ENCODE peak calls at places on chromosome X, in four cellular contexts. One of them, this sample, is unnamed.

GRCh38 chrX:57528670-57529255 is 63.0 kb upstream of the ZXDB start:
- DNase-seq in anterior cingulate cortex: no peak
- DNase-seq in cardiac muscle cell: peak; percentile 25
- DNase-seq in CD4-positive, alpha-beta T cell: no peak
- DNase-seq in this sample: no peak

GRCh38 chrX:153776611-153777045 is 4.2 kb upstream of the SRPK3 start:
- DNase-seq in anterior cingulate cortex: no peak
- DNase-seq in cardiac muscle cell: no peak
- DNase-seq in CD4-positive, alpha-beta T cell: no peak
- DNase-seq in this sample: no peak

GRCh38 chrX:83469551-83469950 is 38.5 kb upstream of the POU3F4 start:
- DNase-seq in anterior cingulate cortex: no peak
- DNase-seq in cardiac muscle cell: peak; percentile 50
- DNase-seq in CD4-positive, alpha-beta T cell: no peak
- DNase-seq in this sample: no peak

GRCh38 chrX:119292445-119292844 is 56.4 kb downstream of the PGRMC1 start:
- DNase-seq in anterior cingulate cortex: no peak
- DNase-seq in cardiac muscle cell: no peak
- DNase-seq in CD4-positive, alpha-beta T cell: no peak
- DNase-seq in this sample: no peak

GRCh38 chrX:105260291-105261043 is 40.0 kb upstream of the TEX13A start:
- DNase-seq in anterior cingulate cortex: no peak
- DNase-seq in cardiac muscle cell: no peak
- DNase-seq in CD4-positive, alpha-beta T cell: no peak
- DNase-seq in this sample: no peak

GRCh38 chrX:143854006-143854405 is 29.9 kb upstream of the UBE2NL start:
- DNase-seq in anterior cingulate cortex: no peak
- DNase-seq in cardiac muscle cell: no peak
- DNase-seq in CD4-positive, alpha-beta T cell: no peak
- DNase-seq in this sample: no peak

GRCh38 chrX:16320765-16321355 is 153.6 kb downstream of the MAGEB17 start:
- DNase-seq in anterior cingulate cortex: no peak
- DNase-seq in cardiac muscle cell: no peak
- DNase-seq in CD4-positive, alpha-beta T cell: no peak
- DNase-seq in this sample: no peak

GRCh38 chrX:15873566-15873965 is 19.0 kb upstream of the AP1S2 start:
- DNase-seq in anterior cingulate cortex: no peak
- DNase-seq in cardiac muscle cell: no peak
- DNase-seq in CD4-positive, alpha-beta T cell: no peak
- DNase-seq in this sample: no peak

GRCh38 chrX:38961936-38962335 is 160.7 kb downstream of the MID1IP1 start:
- DNase-seq in anterior cingulate cortex: no peak
- DNase-seq in cardiac muscle cell: no peak
- DNase-seq in CD4-positive, alpha-beta T cell: no peak
- DNase-seq in this sample: no peak

GRCh38 chrX:117053260-117053659 is 590.5 kb upstream of the CT83 start:
- DNase-seq in anterior cingulate cortex: no peak
- DNase-seq in cardiac muscle cell: no peak
- DNase-seq in CD4-positive, alpha-beta T cell: no peak
- DNase-seq in this sample: no peak

GRCh38 chrX:147550217-147550616 is 361.5 kb upstream of the FMR1 start:
- DNase-seq in anterior cingulate cortex: no peak
- DNase-seq in cardiac muscle cell: peak; percentile 58
- DNase-seq in CD4-positive, alpha-beta T cell: no peak
- DNase-seq in this sample: no peak

GRCh38 chrX:37912286-37912685 is 64.9 kb upstream of the DYNLT3 start:
- DNase-seq in anterior cingulate cortex: no peak
- DNase-seq in cardiac muscle cell: no peak
- DNase-seq in CD4-positive, alpha-beta T cell: no peak
- DNase-seq in this sample: no peak

GRCh38 chrX:153642313-153642654 is 4.7 kb upstream of the DUSP9 start:
- DNase-seq in anterior cingulate cortex: no peak
- DNase-seq in cardiac muscle cell: peak; percentile 47
- DNase-seq in CD4-positive, alpha-beta T cell: no peak
- DNase-seq in this sample: no peak

GRCh38 chrX:66638591-66639500 is at the start of gene EDA2R:
- DNase-seq in anterior cingulate cortex: no peak
- DNase-seq in cardiac muscle cell: peak; percentile 74
- DNase-seq in CD4-positive, alpha-beta T cell: no peak
- DNase-seq in this sample: peak; percentile 64

GRCh38 chrX:40176979-40177430 is 79.2 kb upstream of the BCOR start:
- DNase-seq in anterior cingulate cortex: no peak
- DNase-seq in cardiac muscle cell: peak; percentile 50
- DNase-seq in CD4-positive, alpha-beta T cell: no peak
- DNase-seq in this sample: no peak

GRCh38 chrX:13142891-13143290 is 98.5 kb upstream of the FAM9C start:
- DNase-seq in anterior cingulate cortex: no peak
- DNase-seq in cardiac muscle cell: no peak
- DNase-seq in CD4-positive, alpha-beta T cell: no peak
- DNase-seq in this sample: no peak

GRCh38 chrX:132842839-132843238 is 115.6 kb downstream of the HS6ST2 start:
- DNase-seq in anterior cingulate cortex: no peak
- DNase-seq in cardiac muscle cell: no peak
- DNase-seq in CD4-positive, alpha-beta T cell: no peak
- DNase-seq in this sample: no peak

GRCh38 chrX:46920235-46920634 is 8.0 kb downstream of the JADE3 start:
- DNase-seq in anterior cingulate cortex: no peak
- DNase-seq in cardiac muscle cell: no peak
- DNase-seq in CD4-positive, alpha-beta T cell: no peak
- DNase-seq in this sample: no peak

GRCh38 chrX:30874851-30875250 is 14.2 kb downstream of the TAB3 start:
- DNase-seq in anterior cingulate cortex: no peak
- DNase-seq in cardiac muscle cell: no peak
- DNase-seq in CD4-positive, alpha-beta T cell: no peak
- DNase-seq in this sample: no peak

GRCh38 chrX:9558615-9559014 is 93.8 kb downstream of the TBL1X start:
- DNase-seq in anterior cingulate cortex: no peak
- DNase-seq in cardiac muscle cell: no peak
- DNase-seq in CD4-positive, alpha-beta T cell: no peak
- DNase-seq in this sample: no peak

GRCh38 chrX:45479196-45479834 is 278.6 kb upstream of the DIPK2B start:
- DNase-seq in anterior cingulate cortex: no peak
- DNase-seq in cardiac muscle cell: no peak
- DNase-seq in CD4-positive, alpha-beta T cell: no peak
- DNase-seq in this sample: no peak

GRCh38 chrX:104921606-104922205 is 298.8 kb downstream of the TEX13A start:
- DNase-seq in anterior cingulate cortex: no peak
- DNase-seq in cardiac muscle cell: no peak
- DNase-seq in CD4-positive, alpha-beta T cell: no peak
- DNase-seq in this sample: peak; percentile 54

GRCh38 chrX:13876652-13877051 is 59.8 kb upstream of the GPM6B start:
- DNase-seq in anterior cingulate cortex: no peak
- DNase-seq in cardiac muscle cell: no peak
- DNase-seq in CD4-positive, alpha-beta T cell: no peak
- DNase-seq in this sample: no peak

GRCh38 chrX:46551494-46552128 is 6.4 kb upstream of the ZNF674 start:
- DNase-seq in anterior cingulate cortex: no peak
- DNase-seq in cardiac muscle cell: no peak
- DNase-seq in CD4-positive, alpha-beta T cell: no peak
- DNase-seq in this sample: no peak

GRCh38 chrX:107731831-107732502 is 43.6 kb downstream of the TSC22D3 start:
- DNase-seq in anterior cingulate cortex: peak; percentile 6
- DNase-seq in cardiac muscle cell: peak; percentile 98
- DNase-seq in CD4-positive, alpha-beta T cell: no peak
- DNase-seq in this sample: peak; percentile 97

GRCh38 chrX:138648570-138648969 is 62.9 kb downstream of the FGF13 start:
- DNase-seq in anterior cingulate cortex: no peak
- DNase-seq in cardiac muscle cell: no peak
- DNase-seq in CD4-positive, alpha-beta T cell: no peak
- DNase-seq in this sample: no peak

GRCh38 chrX:119174900-119175299 is 47.3 kb upstream of the KIAA1210 start:
- DNase-seq in anterior cingulate cortex: no peak
- DNase-seq in cardiac muscle cell: no peak
- DNase-seq in CD4-positive, alpha-beta T cell: no peak
- DNase-seq in this sample: no peak

GRCh38 chrX:44970709-44971108 is 97.7 kb downstream of the KDM6A start:
- DNase-seq in anterior cingulate cortex: no peak
- DNase-seq in cardiac muscle cell: no peak
- DNase-seq in CD4-positive, alpha-beta T cell: no peak
- DNase-seq in this sample: no peak

GRCh38 chrX:130575831-130576404 is 174.1 kb downstream of the RBMX2 start:
- DNase-seq in anterior cingulate cortex: no peak
- DNase-seq in cardiac muscle cell: peak; percentile 68
- DNase-seq in CD4-positive, alpha-beta T cell: no peak
- DNase-seq in this sample: peak; percentile 20

GRCh38 chrX:4710618-4711433 is 997.4 kb upstream of the PRKX start:
- DNase-seq in anterior cingulate cortex: no peak
- DNase-seq in cardiac muscle cell: no peak
- DNase-seq in CD4-positive, alpha-beta T cell: no peak
- DNase-seq in this sample: no peak

GRCh38 chrX:378443-378842 is 8.3 kb downstream of the PPP2R3B start:
- DNase-seq in anterior cingulate cortex: no peak
- DNase-seq in cardiac muscle cell: peak; percentile 18
- DNase-seq in CD4-positive, alpha-beta T cell: no peak
- DNase-seq in this sample: no peak

GRCh38 chrX:119410027-119410819 is 11.1 kb downstream of the SLC25A43 start:
- DNase-seq in anterior cingulate cortex: no peak
- DNase-seq in cardiac muscle cell: no peak
- DNase-seq in CD4-positive, alpha-beta T cell: no peak
- DNase-seq in this sample: peak; percentile 52

GRCh38 chrX:17814557-17814956 is 46.5 kb downstream of the RAI2 start:
- DNase-seq in anterior cingulate cortex: no peak
- DNase-seq in cardiac muscle cell: no peak
- DNase-seq in CD4-positive, alpha-beta T cell: no peak
- DNase-seq in this sample: no peak